ENCODE peak calls at places on chromosomes 1 and 21, in four cellular contexts. E, D, R and Y are unnamed samples.
A peak's percentile ranks its signal among the peaks of the same experiment; 100 is the strongest.

GRCh38 chr1:199157494-199157893 is 518.7 kb downstream of the PTPRC start:
- DNase-seq in R (no peak), D (no peak), E (peak; percentile 17), Y (peak; percentile 54)

GRCh38 chr1:227742738-227743715 is 7.8 kb downstream of the SNAP47 start:
- DNase-seq in D (no peak), E (no peak), R (no peak), Y (no peak)

GRCh38 chr21:45516071-45516670 is 26.1 kb downstream of the SLC19A1 start:
- DNase-seq in E (no peak), D (no peak), R (no peak), Y (no peak)

GRCh38 chr21:35223480-35224156 is 174.5 kb upstream of the RUNX1 start:
- DNase-seq in E (peak; percentile 47), D (no peak), R (no peak), Y (no peak)

GRCh38 chr1:170032531-170033295 is 41.8 kb downstream of the KIFAP3 start:
- DNase-seq in R (no peak), D (no peak), E (peak; percentile 82), Y (peak; percentile 9)

GRCh38 chr21:35924714-35925301 is 135.5 kb downstream of the SETD4 start:
- DNase-seq in D (no peak), R (no peak), E (peak; percentile 99), Y (peak; percentile 89)

GRCh38 chr1:164675342-164675904 is 116.4 kb downstream of the PBX1 start:
- DNase-seq in R (no peak), E (no peak), D (no peak), Y (peak; percentile 42)

GRCh38 chr1:94236021-94236491 is 1.3 kb downstream of the ARHGAP29 start:
- DNase-seq in E (no peak), R (no peak), D (no peak), Y (peak; percentile 34)

GRCh38 chr1:1033731-1034437 is 14.0 kb downstream of the AGRN start:
- DNase-seq in E (no peak), D (no peak), R (no peak), Y (no peak)

GRCh38 chr1:175146535-175147213 is 45.9 kb downstream of the KIAA0040 start:
- DNase-seq in E (peak; percentile 48), R (peak; percentile 67), D (peak; percentile 44), Y (peak; percentile 74)

GRCh38 chr21:46253610-46254124 is 25.1 kb upstream of the LSS start:
- DNase-seq in D (no peak), E (peak; percentile 40), R (peak; percentile 27), Y (no peak)

GRCh38 chr1:145978860-145979745 is 14.6 kb downstream of the POLR3GL start:
- DNase-seq in R (peak; percentile 72), E (peak; percentile 100), D (peak; percentile 65), Y (peak; percentile 100)

GRCh38 chr1:241612533-241613505 is 27.4 kb downstream of the CHML start:
- DNase-seq in D (no peak), R (no peak), E (peak; percentile 96), Y (peak; percentile 89)

GRCh38 chr1:203638914-203639313 is 12.3 kb downstream of the ATP2B4 start:
- DNase-seq in D (no peak), E (peak; percentile 51), R (no peak), Y (no peak)

GRCh38 chr1:146021622-146022402 is at the start of gene HJV:
- DNase-seq in D (no peak), E (no peak), R (no peak), Y (no peak)

GRCh38 chr1:10507111-10507879 is 32.5 kb downstream of the PEX14 start:
- DNase-seq in D (no peak), E (peak; percentile 86), R (peak; percentile 57), Y (peak; percentile 86)

GRCh38 chr1:237358555-237358954 is 316.6 kb downstream of the RYR2 start:
- DNase-seq in E (no peak), R (no peak), D (no peak), Y (no peak)

GRCh38 chr1:224106568-224107281 is 7.2 kb upstream of the FBXO28 start:
- DNase-seq in E (peak; percentile 53), R (no peak), D (no peak), Y (peak; percentile 78)

GRCh38 chr1:45340816-45341215 is 576 bp upstream of the MUTYH start:
- DNase-seq in R (no peak), D (no peak), E (no peak), Y (peak; percentile 25)

GRCh38 chr1:8423702-8424538 is 106.0 kb downstream of the SLC45A1 start:
- DNase-seq in D (no peak), R (peak; percentile 48), E (peak; percentile 71), Y (peak; percentile 45)

GRCh38 chr1:51344602-51345299 is 14.4 kb upstream of the TTC39A start:
- DNase-seq in E (no peak), D (no peak), R (no peak), Y (no peak)

GRCh38 chr1:110555807-110556470 is 37.0 kb upstream of the KCNA10 start:
- DNase-seq in E (no peak), D (no peak), R (no peak), Y (peak; percentile 8)

GRCh38 chr1:198088360-198089071 is 68.3 kb upstream of the NEK7 start:
- DNase-seq in R (peak; percentile 7), E (peak; percentile 59), D (no peak), Y (peak; percentile 64)

GRCh38 chr1:211751438-211751837 is 76.0 kb upstream of the NEK2 start:
- DNase-seq in D (no peak), E (no peak), R (no peak), Y (no peak)

GRCh38 chr1:202952818-202953217 is 5.3 kb downstream of the ADIPOR1 start:
- DNase-seq in E (peak; percentile 85), R (no peak), D (no peak), Y (peak; percentile 93)

GRCh38 chr21:42706765-42707164 is 53.3 kb downstream of the PDE9A start:
- DNase-seq in E (no peak), R (no peak), D (no peak), Y (no peak)

GRCh38 chr1:165828103-165828558 is 717 bp downstream of the UCK2 start:
- DNase-seq in E (peak; percentile 29), D (no peak), R (peak; percentile 27), Y (peak; percentile 64)

GRCh38 chr21:32794643-32795042 is 23.1 kb upstream of the PAXBP1 start:
- DNase-seq in R (no peak), D (no peak), E (no peak), Y (no peak)

GRCh38 chr21:45542242-45542666 is at the start of gene SLC19A1:
- DNase-seq in R (peak; percentile 73), E (peak; percentile 47), D (peak; percentile 23), Y (peak; percentile 54)

GRCh38 chr1:3053986-3054385 is 15.0 kb upstream of the PRDM16 start:
- DNase-seq in R (no peak), E (no peak), D (peak; percentile 4), Y (no peak)

GRCh38 chr1:204408074-204408507 is 3.5 kb downstream of the PPP1R15B start:
- DNase-seq in E (peak; percentile 78), R (peak; percentile 40), D (no peak), Y (peak; percentile 95)

GRCh38 chr1:68359045-68359444 is 90.7 kb downstream of the RPE65 start:
- DNase-seq in D (no peak), E (peak; percentile 14), R (no peak), Y (peak; percentile 36)

GRCh38 chr1:164969256-164969655 is 387.3 kb downstream of the LMX1A start:
- DNase-seq in D (no peak), R (no peak), E (no peak), Y (no peak)

GRCh38 chr1:100543640-100544039 is 5.7 kb downstream of the GPR88 start:
- DNase-seq in D (no peak), R (peak; percentile 27), E (no peak), Y (peak; percentile 56)
- TF ChIP-seq CTCF in D (no peak), R (peak; percentile 39), E (peak; percentile 33), Y (peak; percentile 23)

GRCh38 chr1:85393490-85393889 is 71.5 kb downstream of the DDAH1 start:
- DNase-seq in R (no peak), E (no peak), D (no peak), Y (no peak)

GRCh38 chr1:85397490-85398044 is 67.4 kb downstream of the DDAH1 start:
- DNase-seq in R (no peak), D (no peak), E (no peak), Y (no peak)

GRCh38 chr1:85398391-85399064 is 66.4 kb downstream of the DDAH1 start:
- DNase-seq in D (no peak), E (peak; percentile 82), R (no peak), Y (peak; percentile 66)

GRCh38 chr1:85396194-85396593 is 68.8 kb downstream of the DDAH1 start:
- DNase-seq in R (no peak), D (no peak), E (no peak), Y (no peak)

DNA sequence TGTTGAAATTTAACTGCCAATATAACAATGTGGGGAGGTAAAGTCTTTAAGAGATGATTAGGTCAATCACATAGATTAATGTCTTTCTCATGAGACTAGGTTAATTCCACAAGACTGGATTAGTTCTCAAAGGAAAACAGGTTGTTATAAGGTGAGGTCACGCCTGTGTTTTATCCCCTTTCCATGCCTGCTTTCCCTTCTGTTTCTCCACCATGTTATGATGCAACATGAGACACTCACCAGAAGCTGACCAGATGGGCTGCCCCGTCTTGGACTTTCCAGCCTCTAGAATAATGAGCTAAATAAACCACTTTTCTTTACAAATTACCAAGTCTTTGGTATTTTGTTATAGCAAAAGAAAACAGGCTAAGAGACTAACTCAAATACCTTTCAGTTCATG is 70.8 kb downstream of the DDAH1 start:
- DNase-seq in E (peak; percentile 37), R (no peak), D (no peak), Y (no peak)
- TF ChIP-seq CTCF in E (no peak), R (no peak), D (no peak), Y (no peak)

GRCh38 chr1:184482113-184482512 is 95.3 kb downstream of the C1orf21 start:
- DNase-seq in D (no peak), R (no peak), E (peak; percentile 52), Y (no peak)

GRCh38 chr1:184480711-184481110 is 93.9 kb downstream of the C1orf21 start:
- DNase-seq in D (no peak), E (no peak), R (no peak), Y (no peak)

GRCh38 chr1:184485731-184486723 is 99.2 kb downstream of the C1orf21 start:
- DNase-seq in R (no peak), E (no peak), D (no peak), Y (peak; percentile 29)

GRCh38 chr1:184479435-184480202 is 92.8 kb downstream of the C1orf21 start:
- DNase-seq in E (no peak), R (no peak), D (no peak), Y (no peak)

DNA sequence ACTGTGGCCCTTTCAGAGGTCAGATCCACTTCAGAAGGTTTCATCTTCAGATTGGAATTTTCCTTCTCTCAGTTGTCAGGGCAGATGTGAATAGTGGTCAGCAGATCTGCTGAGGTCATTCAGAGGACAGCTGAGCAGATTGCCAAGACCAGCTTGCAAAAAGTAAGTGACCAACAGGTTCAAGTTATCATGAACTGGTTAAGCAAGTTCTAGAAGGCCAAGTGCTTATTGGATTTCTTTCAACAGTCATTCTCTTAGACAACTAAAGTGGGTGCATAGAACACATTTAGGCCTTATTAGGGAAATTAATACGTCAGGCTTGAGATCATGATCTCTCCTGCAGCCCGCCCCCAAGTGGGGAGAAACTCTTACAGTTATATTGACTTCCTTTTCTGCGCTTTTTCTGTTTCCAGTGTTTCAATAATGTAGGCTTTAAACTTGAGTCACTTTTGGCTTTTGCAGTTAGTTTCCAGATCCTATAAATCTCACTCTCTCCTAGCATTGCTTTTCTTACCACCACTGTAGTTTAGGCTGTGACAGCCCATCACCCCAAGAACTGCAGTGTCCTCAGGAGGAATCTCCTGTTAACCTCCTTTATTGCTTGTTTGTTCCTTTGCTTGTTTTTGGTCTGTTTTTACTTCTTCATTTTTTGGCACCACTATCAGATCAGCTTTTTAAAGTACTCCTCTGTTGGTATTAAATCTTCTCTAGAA is 96.4 kb downstream of the C1orf21 start:
- DNase-seq in R (no peak), E (peak; percentile 90), D (no peak), Y (no peak)
- TF ChIP-seq CTCF in R (no peak), E (peak; percentile 29), D (no peak), Y (no peak)

GRCh38 chr1:57770236-57770635 is 346.4 kb upstream of the DAB1 start:
- DNase-seq in E (no peak), R (no peak), D (no peak), Y (no peak)

GRCh38 chr1:57770772-57771171 is 346.9 kb upstream of the DAB1 start:
- DNase-seq in E (peak; percentile 18), D (no peak), R (no peak), Y (peak; percentile 14)
- TF ChIP-seq CTCF in E (peak; percentile 41), D (no peak), R (no peak), Y (no peak)